ENCODE peak calls at places on chromosomes 4 and X, in eight cellular contexts. One of them, this sample, is unnamed.

GRCh38 chr4:55318135-55318534 is 27.9 kb upstream of the SRD5A3 start:
- DNase-seq in hippocampal formation: no peak
- DNase-seq in globus pallidus: no peak
- DNase-seq in EH: no peak
- DNase-seq in lower leg skin: no peak
- DNase-seq in head of caudate nucleus: no peak
- DNase-seq in activated CD4-positive, alpha-beta T cell treated with anti-CD3 and anti-CD28 coated beads, Interleukin-2, amount 50 U/mL, for 4 hours: peak
- DNase-seq in ascending aorta: no peak
- DNase-seq in this sample: no peak

GRCh38 chr4:88054909-88055308 is 47.5 kb downstream of the PKD2 start:
- DNase-seq in ascending aorta: no peak
- DNase-seq in globus pallidus: peak
- DNase-seq in EH: peak
- DNase-seq in activated CD4-positive, alpha-beta T cell treated with anti-CD3 and anti-CD28 coated beads, Interleukin-2, amount 50 U/mL, for 4 hours: no peak
- DNase-seq in hippocampal formation: no peak
- DNase-seq in lower leg skin: no peak
- DNase-seq in head of caudate nucleus: peak
- DNase-seq in this sample: no peak

GRCh38 chr4:167897116-167897515 is 195.2 kb upstream of the ANXA10 start:
- DNase-seq in ascending aorta: no peak
- DNase-seq in EH: peak
- DNase-seq in lower leg skin: no peak
- DNase-seq in head of caudate nucleus: no peak
- DNase-seq in globus pallidus: no peak
- DNase-seq in activated CD4-positive, alpha-beta T cell treated with anti-CD3 and anti-CD28 coated beads, Interleukin-2, amount 50 U/mL, for 4 hours: no peak
- DNase-seq in hippocampal formation: no peak
- DNase-seq in this sample: no peak

GRCh38 chr4:71239365-71239764 is 99.5 kb upstream of the SLC4A4 start:
- DNase-seq in ascending aorta: no peak
- DNase-seq in activated CD4-positive, alpha-beta T cell treated with anti-CD3 and anti-CD28 coated beads, Interleukin-2, amount 50 U/mL, for 4 hours: no peak
- DNase-seq in EH: peak
- DNase-seq in lower leg skin: no peak
- DNase-seq in hippocampal formation: no peak
- DNase-seq in head of caudate nucleus: peak
- DNase-seq in globus pallidus: no peak
- DNase-seq in this sample: no peak

GRCh38 chr4:38872620-38873019 is 5.0 kb downstream of the FAM114A1 start:
- DNase-seq in hippocampal formation: no peak
- DNase-seq in EH: peak
- DNase-seq in head of caudate nucleus: no peak
- DNase-seq in ascending aorta: peak
- DNase-seq in lower leg skin: no peak
- DNase-seq in globus pallidus: no peak
- DNase-seq in activated CD4-positive, alpha-beta T cell treated with anti-CD3 and anti-CD28 coated beads, Interleukin-2, amount 50 U/mL, for 4 hours: no peak
- DNase-seq in this sample: no peak

GRCh38 chrX:140157611-140158010 is 192.3 kb upstream of the CXorf66 start:
- DNase-seq in head of caudate nucleus: no peak
- DNase-seq in activated CD4-positive, alpha-beta T cell treated with anti-CD3 and anti-CD28 coated beads, Interleukin-2, amount 50 U/mL, for 4 hours: no peak
- DNase-seq in lower leg skin: no peak
- DNase-seq in ascending aorta: no peak
- DNase-seq in hippocampal formation: no peak
- DNase-seq in globus pallidus: no peak
- DNase-seq in EH: no peak
- DNase-seq in this sample: no peak

GRCh38 chr4:8115916-8116315 is 42.7 kb downstream of the ABLIM2 start:
- DNase-seq in hippocampal formation: no peak
- DNase-seq in head of caudate nucleus: no peak
- DNase-seq in lower leg skin: no peak
- DNase-seq in ascending aorta: no peak
- DNase-seq in activated CD4-positive, alpha-beta T cell treated with anti-CD3 and anti-CD28 coated beads, Interleukin-2, amount 50 U/mL, for 4 hours: no peak
- DNase-seq in globus pallidus: no peak
- DNase-seq in EH: no peak
- DNase-seq in this sample: no peak

GRCh38 chr4:85740431-85740861 is 265.5 kb downstream of the ARHGAP24 start:
- DNase-seq in hippocampal formation: no peak
- DNase-seq in ascending aorta: no peak
- DNase-seq in globus pallidus: no peak
- DNase-seq in lower leg skin: no peak
- DNase-seq in activated CD4-positive, alpha-beta T cell treated with anti-CD3 and anti-CD28 coated beads, Interleukin-2, amount 50 U/mL, for 4 hours: no peak
- DNase-seq in EH: peak
- DNase-seq in head of caudate nucleus: no peak
- DNase-seq in this sample: no peak

GRCh38 chrX:13855689-13856425 is 39.0 kb upstream of the GPM6B start:
- DNase-seq in globus pallidus: no peak
- DNase-seq in head of caudate nucleus: no peak
- DNase-seq in hippocampal formation: no peak
- DNase-seq in lower leg skin: no peak
- DNase-seq in ascending aorta: no peak
- DNase-seq in activated CD4-positive, alpha-beta T cell treated with anti-CD3 and anti-CD28 coated beads, Interleukin-2, amount 50 U/mL, for 4 hours: no peak
- DNase-seq in EH: no peak
- DNase-seq in this sample: no peak

GRCh38 chrX:17082831-17083230 is 136.4 kb downstream of the REPS2 start:
- DNase-seq in EH: peak
- DNase-seq in activated CD4-positive, alpha-beta T cell treated with anti-CD3 and anti-CD28 coated beads, Interleukin-2, amount 50 U/mL, for 4 hours: no peak
- DNase-seq in ascending aorta: no peak
- DNase-seq in head of caudate nucleus: no peak
- DNase-seq in hippocampal formation: no peak
- DNase-seq in globus pallidus: peak
- DNase-seq in lower leg skin: no peak
- DNase-seq in this sample: peak

GRCh38 chrX:937391-937790 is 275.1 kb downstream of the CRLF2 start:
- DNase-seq in lower leg skin: no peak
- DNase-seq in head of caudate nucleus: no peak
- DNase-seq in globus pallidus: no peak
- DNase-seq in ascending aorta: no peak
- DNase-seq in activated CD4-positive, alpha-beta T cell treated with anti-CD3 and anti-CD28 coated beads, Interleukin-2, amount 50 U/mL, for 4 hours: no peak
- DNase-seq in EH: peak
- DNase-seq in hippocampal formation: no peak
- DNase-seq in this sample: no peak

GRCh38 chr4:121938282-121939092 is 13.4 kb downstream of the TRPC3 start:
- DNase-seq in head of caudate nucleus: no peak
- DNase-seq in hippocampal formation: no peak
- DNase-seq in ascending aorta: no peak
- DNase-seq in lower leg skin: no peak
- DNase-seq in globus pallidus: no peak
- DNase-seq in activated CD4-positive, alpha-beta T cell treated with anti-CD3 and anti-CD28 coated beads, Interleukin-2, amount 50 U/mL, for 4 hours: no peak
- DNase-seq in EH: peak
- DNase-seq in this sample: no peak

GRCh38 chrX:16665089-16665488 is 15.1 kb downstream of the S100G start:
- DNase-seq in globus pallidus: no peak
- DNase-seq in hippocampal formation: no peak
- DNase-seq in ascending aorta: no peak
- DNase-seq in lower leg skin: no peak
- DNase-seq in activated CD4-positive, alpha-beta T cell treated with anti-CD3 and anti-CD28 coated beads, Interleukin-2, amount 50 U/mL, for 4 hours: no peak
- DNase-seq in head of caudate nucleus: no peak
- DNase-seq in EH: peak
- DNase-seq in this sample: no peak

GRCh38 chr4:84673475-84674230 is 90.7 kb downstream of the CDS1 start:
- DNase-seq in lower leg skin: no peak
- DNase-seq in hippocampal formation: no peak
- DNase-seq in head of caudate nucleus: no peak
- DNase-seq in globus pallidus: no peak
- DNase-seq in ascending aorta: no peak
- DNase-seq in EH: peak
- DNase-seq in activated CD4-positive, alpha-beta T cell treated with anti-CD3 and anti-CD28 coated beads, Interleukin-2, amount 50 U/mL, for 4 hours: no peak
- DNase-seq in this sample: no peak

GRCh38 chr4:14375816-14376215 is 626.5 kb upstream of the CPEB2 start:
- DNase-seq in lower leg skin: no peak
- DNase-seq in globus pallidus: no peak
- DNase-seq in ascending aorta: no peak
- DNase-seq in head of caudate nucleus: no peak
- DNase-seq in hippocampal formation: no peak
- DNase-seq in EH: peak
- DNase-seq in activated CD4-positive, alpha-beta T cell treated with anti-CD3 and anti-CD28 coated beads, Interleukin-2, amount 50 U/mL, for 4 hours: no peak
- DNase-seq in this sample: no peak

GRCh38 chrX:139862208-139862607 is 70.6 kb downstream of the ATP11C start:
- DNase-seq in activated CD4-positive, alpha-beta T cell treated with anti-CD3 and anti-CD28 coated beads, Interleukin-2, amount 50 U/mL, for 4 hours: no peak
- DNase-seq in head of caudate nucleus: no peak
- DNase-seq in globus pallidus: no peak
- DNase-seq in hippocampal formation: no peak
- DNase-seq in EH: no peak
- DNase-seq in ascending aorta: no peak
- DNase-seq in lower leg skin: no peak
- DNase-seq in this sample: no peak

GRCh38 chr4:119209077-119209476 is 3.4 kb upstream of the USP53 start:
- DNase-seq in hippocampal formation: no peak
- DNase-seq in ascending aorta: no peak
- DNase-seq in activated CD4-positive, alpha-beta T cell treated with anti-CD3 and anti-CD28 coated beads, Interleukin-2, amount 50 U/mL, for 4 hours: peak
- DNase-seq in EH: peak
- DNase-seq in lower leg skin: no peak
- DNase-seq in globus pallidus: no peak
- DNase-seq in head of caudate nucleus: no peak
- DNase-seq in this sample: no peak

GRCh38 chrX:105876658-105877057 is 54.3 kb downstream of the NRK start:
- DNase-seq in globus pallidus: no peak
- DNase-seq in head of caudate nucleus: no peak
- DNase-seq in hippocampal formation: no peak
- DNase-seq in lower leg skin: no peak
- DNase-seq in EH: no peak
- DNase-seq in activated CD4-positive, alpha-beta T cell treated with anti-CD3 and anti-CD28 coated beads, Interleukin-2, amount 50 U/mL, for 4 hours: no peak
- DNase-seq in ascending aorta: no peak
- DNase-seq in this sample: no peak

GRCh38 chr4:54550415-54551171 is 107.2 kb upstream of the KIT start:
- DNase-seq in EH: peak
- DNase-seq in ascending aorta: no peak
- DNase-seq in head of caudate nucleus: no peak
- DNase-seq in hippocampal formation: no peak
- DNase-seq in lower leg skin: no peak
- DNase-seq in activated CD4-positive, alpha-beta T cell treated with anti-CD3 and anti-CD28 coated beads, Interleukin-2, amount 50 U/mL, for 4 hours: no peak
- DNase-seq in globus pallidus: no peak
- DNase-seq in this sample: no peak

GRCh38 chr4:3320361-3321023 is 27.7 kb downstream of the RGS12 start:
- DNase-seq in globus pallidus: no peak
- DNase-seq in EH: no peak
- DNase-seq in lower leg skin: peak
- DNase-seq in activated CD4-positive, alpha-beta T cell treated with anti-CD3 and anti-CD28 coated beads, Interleukin-2, amount 50 U/mL, for 4 hours: no peak
- DNase-seq in ascending aorta: peak
- DNase-seq in hippocampal formation: no peak
- DNase-seq in head of caudate nucleus: no peak
- DNase-seq in this sample: no peak

GRCh38 chrX:104084534-104085277 is 8.7 kb upstream of the TMSB15C start:
- DNase-seq in hippocampal formation: no peak
- DNase-seq in ascending aorta: no peak
- DNase-seq in globus pallidus: no peak
- DNase-seq in activated CD4-positive, alpha-beta T cell treated with anti-CD3 and anti-CD28 coated beads, Interleukin-2, amount 50 U/mL, for 4 hours: no peak
- DNase-seq in lower leg skin: no peak
- DNase-seq in EH: no peak
- DNase-seq in head of caudate nucleus: no peak
- DNase-seq in this sample: no peak

GRCh38 chrX:71650333-71650969 is 16.9 kb upstream of the LOC101059915 start:
- DNase-seq in head of caudate nucleus: no peak
- DNase-seq in EH: no peak
- DNase-seq in activated CD4-positive, alpha-beta T cell treated with anti-CD3 and anti-CD28 coated beads, Interleukin-2, amount 50 U/mL, for 4 hours: no peak
- DNase-seq in hippocampal formation: no peak
- DNase-seq in globus pallidus: no peak
- DNase-seq in ascending aorta: no peak
- DNase-seq in lower leg skin: no peak
- DNase-seq in this sample: no peak

GRCh38 chr4:19566041-19566440 is 685.7 kb upstream of the SLIT2 start:
- DNase-seq in activated CD4-positive, alpha-beta T cell treated with anti-CD3 and anti-CD28 coated beads, Interleukin-2, amount 50 U/mL, for 4 hours: no peak
- DNase-seq in globus pallidus: no peak
- DNase-seq in ascending aorta: no peak
- DNase-seq in head of caudate nucleus: no peak
- DNase-seq in hippocampal formation: no peak
- DNase-seq in lower leg skin: no peak
- DNase-seq in EH: peak
- DNase-seq in this sample: no peak

GRCh38 chr4:40953253-40954118 is 203.7 kb downstream of the NSUN7 start:
- DNase-seq in head of caudate nucleus: peak
- DNase-seq in EH: no peak
- DNase-seq in activated CD4-positive, alpha-beta T cell treated with anti-CD3 and anti-CD28 coated beads, Interleukin-2, amount 50 U/mL, for 4 hours: no peak
- DNase-seq in hippocampal formation: peak
- DNase-seq in lower leg skin: no peak
- DNase-seq in globus pallidus: peak
- DNase-seq in ascending aorta: peak
- DNase-seq in this sample: no peak

GRCh38 chrX:24466025-24466424 is 939 bp downstream of the PDK3 start:
- DNase-seq in ascending aorta: no peak
- DNase-seq in globus pallidus: no peak
- DNase-seq in hippocampal formation: no peak
- DNase-seq in EH: no peak
- DNase-seq in head of caudate nucleus: no peak
- DNase-seq in activated CD4-positive, alpha-beta T cell treated with anti-CD3 and anti-CD28 coated beads, Interleukin-2, amount 50 U/mL, for 4 hours: no peak
- DNase-seq in lower leg skin: no peak
- DNase-seq in this sample: no peak

GRCh38 chr4:75729836-75730235 is 5.5 kb downstream of the USO1 start:
- DNase-seq in activated CD4-positive, alpha-beta T cell treated with anti-CD3 and anti-CD28 coated beads, Interleukin-2, amount 50 U/mL, for 4 hours: no peak
- DNase-seq in head of caudate nucleus: no peak
- DNase-seq in globus pallidus: no peak
- DNase-seq in ascending aorta: no peak
- DNase-seq in lower leg skin: no peak
- DNase-seq in EH: no peak
- DNase-seq in hippocampal formation: no peak
- DNase-seq in this sample: no peak

GRCh38 chr4:65943076-65943475 is 272.8 kb upstream of the EPHA5 start:
- DNase-seq in ascending aorta: no peak
- DNase-seq in head of caudate nucleus: no peak
- DNase-seq in activated CD4-positive, alpha-beta T cell treated with anti-CD3 and anti-CD28 coated beads, Interleukin-2, amount 50 U/mL, for 4 hours: no peak
- DNase-seq in lower leg skin: no peak
- DNase-seq in hippocampal formation: no peak
- DNase-seq in EH: peak
- DNase-seq in globus pallidus: no peak
- DNase-seq in this sample: no peak

GRCh38 chr4:133377286-133377685 is 228.2 kb downstream of the PCDH10 start:
- DNase-seq in hippocampal formation: no peak
- DNase-seq in lower leg skin: no peak
- DNase-seq in activated CD4-positive, alpha-beta T cell treated with anti-CD3 and anti-CD28 coated beads, Interleukin-2, amount 50 U/mL, for 4 hours: no peak
- DNase-seq in head of caudate nucleus: no peak
- DNase-seq in ascending aorta: no peak
- DNase-seq in globus pallidus: no peak
- DNase-seq in EH: no peak
- DNase-seq in this sample: no peak

GRCh38 chrX:136477026-136477425 is 10.7 kb upstream of the BRS3 start:
- DNase-seq in head of caudate nucleus: no peak
- DNase-seq in activated CD4-positive, alpha-beta T cell treated with anti-CD3 and anti-CD28 coated beads, Interleukin-2, amount 50 U/mL, for 4 hours: no peak
- DNase-seq in EH: no peak
- DNase-seq in hippocampal formation: no peak
- DNase-seq in ascending aorta: no peak
- DNase-seq in lower leg skin: no peak
- DNase-seq in globus pallidus: no peak
- DNase-seq in this sample: no peak

GRCh38 chr4:123120473-123120872 is 198.1 kb upstream of the NUDT6 start:
- DNase-seq in head of caudate nucleus: no peak
- DNase-seq in activated CD4-positive, alpha-beta T cell treated with anti-CD3 and anti-CD28 coated beads, Interleukin-2, amount 50 U/mL, for 4 hours: no peak
- DNase-seq in ascending aorta: no peak
- DNase-seq in hippocampal formation: no peak
- DNase-seq in EH: peak
- DNase-seq in lower leg skin: no peak
- DNase-seq in globus pallidus: no peak
- DNase-seq in this sample: no peak

GRCh38 chr4:188941524-188942109 is 802.4 kb downstream of the TRIML1 start:
- DNase-seq in head of caudate nucleus: no peak
- DNase-seq in EH: peak
- DNase-seq in activated CD4-positive, alpha-beta T cell treated with anti-CD3 and anti-CD28 coated beads, Interleukin-2, amount 50 U/mL, for 4 hours: no peak
- DNase-seq in globus pallidus: no peak
- DNase-seq in hippocampal formation: no peak
- DNase-seq in lower leg skin: no peak
- DNase-seq in ascending aorta: no peak
- DNase-seq in this sample: no peak

GRCh38 chr4:1567519-1567807 is 116.7 kb downstream of the FAM53A start:
- DNase-seq in ascending aorta: no peak
- DNase-seq in globus pallidus: no peak
- DNase-seq in lower leg skin: no peak
- DNase-seq in head of caudate nucleus: no peak
- DNase-seq in activated CD4-positive, alpha-beta T cell treated with anti-CD3 and anti-CD28 coated beads, Interleukin-2, amount 50 U/mL, for 4 hours: no peak
- DNase-seq in EH: no peak
- DNase-seq in hippocampal formation: no peak
- DNase-seq in this sample: no peak

GRCh38 chr4:182533948-182534347 is 290.7 kb downstream of the TENM3 start:
- DNase-seq in EH: peak
- DNase-seq in globus pallidus: no peak
- DNase-seq in ascending aorta: no peak
- DNase-seq in hippocampal formation: no peak
- DNase-seq in activated CD4-positive, alpha-beta T cell treated with anti-CD3 and anti-CD28 coated beads, Interleukin-2, amount 50 U/mL, for 4 hours: no peak
- DNase-seq in head of caudate nucleus: no peak
- DNase-seq in lower leg skin: no peak
- DNase-seq in this sample: no peak

GRCh38 chr4:188986271-188986689 is 847.0 kb downstream of the TRIML1 start:
- DNase-seq in lower leg skin: no peak
- DNase-seq in activated CD4-positive, alpha-beta T cell treated with anti-CD3 and anti-CD28 coated beads, Interleukin-2, amount 50 U/mL, for 4 hours: no peak
- DNase-seq in ascending aorta: no peak
- DNase-seq in EH: peak
- DNase-seq in hippocampal formation: no peak
- DNase-seq in globus pallidus: no peak
- DNase-seq in head of caudate nucleus: no peak
- DNase-seq in this sample: no peak